ENCODE peak calls at places on chromosome 9, in seven cellular contexts. One of them, this sample, is unnamed.

GRCh38 chr9:116074658-116075057 is 78.9 kb upstream of the PAPPA start:
- DNase-seq in activated CD4-positive, alpha-beta T cell treated with anti-CD3 and anti-CD28 coated beads for 48 hours: no peak
- DNase-seq in GM04504: no peak
- DNase-seq in amniotic stem cell: no peak
- DNase-seq in HT-29: no peak
- DNase-seq in GM12865: no peak
- DNase-seq in aorta: no peak
- DNase-seq in this sample: no peak

GRCh38 chr9:20356392-20357206 is 265.7 kb downstream of the MLLT3 start:
- DNase-seq in amniotic stem cell: peak; percentile 52
- DNase-seq in GM04504: peak; percentile 59
- DNase-seq in HT-29: peak; percentile 80
- DNase-seq in GM12865: peak; percentile 85
- DNase-seq in activated CD4-positive, alpha-beta T cell treated with anti-CD3 and anti-CD28 coated beads for 48 hours: peak; percentile 64
- DNase-seq in aorta: peak; percentile 78
- DNase-seq in this sample: peak; percentile 36

GRCh38 chr9:100427366-100428263 is 672 bp downstream of the MSANTD3 start:
- DNase-seq in GM04504: no peak
- DNase-seq in HT-29: peak; percentile 51
- DNase-seq in GM12865: peak; percentile 42
- DNase-seq in amniotic stem cell: peak; percentile 27
- DNase-seq in aorta: peak; percentile 79
- DNase-seq in activated CD4-positive, alpha-beta T cell treated with anti-CD3 and anti-CD28 coated beads for 48 hours: peak; percentile 37
- DNase-seq in this sample: no peak

GRCh38 chr9:74497750-74498615 is 848 bp downstream of the RORB start:
- DNase-seq in aorta: peak; percentile 75
- DNase-seq in HT-29: no peak
- DNase-seq in activated CD4-positive, alpha-beta T cell treated with anti-CD3 and anti-CD28 coated beads for 48 hours: peak; percentile 23
- DNase-seq in amniotic stem cell: no peak
- DNase-seq in GM04504: peak; percentile 4
- DNase-seq in GM12865: peak; percentile 16
- DNase-seq in this sample: no peak

GRCh38 chr9:73179594-73179993 is 27.9 kb downstream of the ANXA1 start:
- DNase-seq in amniotic stem cell: no peak
- DNase-seq in aorta: no peak
- DNase-seq in HT-29: peak; percentile 32
- DNase-seq in activated CD4-positive, alpha-beta T cell treated with anti-CD3 and anti-CD28 coated beads for 48 hours: no peak
- DNase-seq in GM12865: no peak
- DNase-seq in GM04504: no peak
- DNase-seq in this sample: no peak

GRCh38 chr9:105554042-105554441 is 3.9 kb upstream of the FKTN start:
- DNase-seq in HT-29: no peak
- DNase-seq in GM04504: no peak
- DNase-seq in aorta: no peak
- DNase-seq in GM12865: no peak
- DNase-seq in amniotic stem cell: no peak
- DNase-seq in activated CD4-positive, alpha-beta T cell treated with anti-CD3 and anti-CD28 coated beads for 48 hours: no peak
- DNase-seq in this sample: no peak

GRCh38 chr9:36102742-36103495 is 33.6 kb upstream of the GLIPR2 start:
- DNase-seq in GM04504: peak; percentile 26
- DNase-seq in activated CD4-positive, alpha-beta T cell treated with anti-CD3 and anti-CD28 coated beads for 48 hours: peak; percentile 91
- DNase-seq in amniotic stem cell: no peak
- DNase-seq in GM12865: peak; percentile 88
- DNase-seq in aorta: peak; percentile 94
- DNase-seq in HT-29: peak; percentile 68
- DNase-seq in this sample: peak; percentile 36

GRCh38 chr9:19641046-19641445 is 147.8 kb downstream of the SLC24A2 start:
- DNase-seq in aorta: no peak
- DNase-seq in activated CD4-positive, alpha-beta T cell treated with anti-CD3 and anti-CD28 coated beads for 48 hours: no peak
- DNase-seq in HT-29: peak; percentile 29
- DNase-seq in GM04504: no peak
- DNase-seq in amniotic stem cell: no peak
- DNase-seq in GM12865: peak; percentile 5
- DNase-seq in this sample: no peak

GRCh38 chr9:95726756-95727155 is 148.7 kb upstream of the ERCC6L2 start:
- DNase-seq in amniotic stem cell: peak; percentile 40
- DNase-seq in aorta: no peak
- DNase-seq in GM04504: peak; percentile 41
- DNase-seq in HT-29: peak; percentile 62
- DNase-seq in GM12865: peak; percentile 31
- DNase-seq in activated CD4-positive, alpha-beta T cell treated with anti-CD3 and anti-CD28 coated beads for 48 hours: no peak
- DNase-seq in this sample: no peak

GRCh38 chr9:132214027-132214622 is 52.3 kb downstream of the NTNG2 start:
- DNase-seq in HT-29: no peak
- DNase-seq in amniotic stem cell: peak; percentile 78
- DNase-seq in GM04504: peak; percentile 72
- DNase-seq in GM12865: no peak
- DNase-seq in aorta: peak; percentile 91
- DNase-seq in activated CD4-positive, alpha-beta T cell treated with anti-CD3 and anti-CD28 coated beads for 48 hours: no peak
- DNase-seq in this sample: no peak

GRCh38 chr9:112378441-112379176 is 1.3 kb upstream of the HSDL2 start:
- DNase-seq in GM04504: no peak
- DNase-seq in aorta: no peak
- DNase-seq in activated CD4-positive, alpha-beta T cell treated with anti-CD3 and anti-CD28 coated beads for 48 hours: peak; percentile 59
- DNase-seq in GM12865: peak; percentile 16
- DNase-seq in HT-29: peak; percentile 29
- DNase-seq in amniotic stem cell: no peak
- DNase-seq in this sample: no peak

GRCh38 chr9:100473271-100474081 is 527 bp downstream of the TMEFF1 start:
- DNase-seq in aorta: peak; percentile 78
- DNase-seq in amniotic stem cell: peak; percentile 27
- DNase-seq in activated CD4-positive, alpha-beta T cell treated with anti-CD3 and anti-CD28 coated beads for 48 hours: peak; percentile 50
- DNase-seq in GM04504: no peak
- DNase-seq in GM12865: peak; percentile 34
- DNase-seq in HT-29: no peak
- DNase-seq in this sample: no peak

GRCh38 chr9:121463026-121463827 is 36.4 kb downstream of the GGTA1 start:
- DNase-seq in amniotic stem cell: no peak
- DNase-seq in GM12865: peak; percentile 15
- DNase-seq in GM04504: no peak
- DNase-seq in activated CD4-positive, alpha-beta T cell treated with anti-CD3 and anti-CD28 coated beads for 48 hours: peak; percentile 52
- DNase-seq in HT-29: peak; percentile 22
- DNase-seq in aorta: peak; percentile 89
- DNase-seq in this sample: no peak

GRCh38 chr9:74610523-74611061 is 113.5 kb downstream of the RORB start:
- DNase-seq in GM04504: no peak
- DNase-seq in amniotic stem cell: no peak
- DNase-seq in activated CD4-positive, alpha-beta T cell treated with anti-CD3 and anti-CD28 coated beads for 48 hours: no peak
- DNase-seq in aorta: no peak
- DNase-seq in GM12865: no peak
- DNase-seq in HT-29: no peak
- DNase-seq in this sample: no peak

GRCh38 chr9:108687360-108687981 is 168.3 kb downstream of the ACTL7B start:
- DNase-seq in amniotic stem cell: no peak
- DNase-seq in GM12865: peak; percentile 33
- DNase-seq in HT-29: no peak
- DNase-seq in aorta: no peak
- DNase-seq in activated CD4-positive, alpha-beta T cell treated with anti-CD3 and anti-CD28 coated beads for 48 hours: no peak
- DNase-seq in GM04504: peak; percentile 84
- DNase-seq in this sample: no peak

GRCh38 chr9:347667-348292 is 133.1 kb downstream of the DOCK8 start:
- DNase-seq in aorta: no peak
- DNase-seq in amniotic stem cell: peak; percentile 17
- DNase-seq in HT-29: peak; percentile 64
- DNase-seq in GM04504: peak; percentile 13
- DNase-seq in activated CD4-positive, alpha-beta T cell treated with anti-CD3 and anti-CD28 coated beads for 48 hours: no peak
- DNase-seq in GM12865: no peak
- DNase-seq in this sample: no peak

GRCh38 chr9:136846376-136847064 is 2.7 kb upstream of the PHPT1 start:
- DNase-seq in amniotic stem cell: no peak
- DNase-seq in activated CD4-positive, alpha-beta T cell treated with anti-CD3 and anti-CD28 coated beads for 48 hours: no peak
- DNase-seq in GM12865: no peak
- DNase-seq in GM04504: no peak
- DNase-seq in aorta: no peak
- DNase-seq in HT-29: no peak
- DNase-seq in this sample: no peak

GRCh38 chr9:14263707-14264483 is 50.0 kb downstream of the NFIB start:
- DNase-seq in amniotic stem cell: no peak
- DNase-seq in GM04504: no peak
- DNase-seq in activated CD4-positive, alpha-beta T cell treated with anti-CD3 and anti-CD28 coated beads for 48 hours: no peak
- DNase-seq in GM12865: no peak
- DNase-seq in HT-29: no peak
- DNase-seq in aorta: no peak
- DNase-seq in this sample: no peak

GRCh38 chr9:101739311-101739710 is 864 bp upstream of the GRIN3A start:
- DNase-seq in activated CD4-positive, alpha-beta T cell treated with anti-CD3 and anti-CD28 coated beads for 48 hours: no peak
- DNase-seq in GM12865: no peak
- DNase-seq in GM04504: no peak
- DNase-seq in amniotic stem cell: no peak
- DNase-seq in aorta: no peak
- DNase-seq in HT-29: no peak
- DNase-seq in this sample: no peak

GRCh38 chr9:100379862-100380261 is 27.1 kb upstream of the TEX10 start:
- DNase-seq in GM04504: peak; percentile 54
- DNase-seq in GM12865: no peak
- DNase-seq in HT-29: no peak
- DNase-seq in activated CD4-positive, alpha-beta T cell treated with anti-CD3 and anti-CD28 coated beads for 48 hours: no peak
- DNase-seq in aorta: no peak
- DNase-seq in amniotic stem cell: peak; percentile 7
- DNase-seq in this sample: no peak

GRCh38 chr9:90680534-90680933 is 37.9 kb upstream of the DIRAS2 start:
- DNase-seq in amniotic stem cell: no peak
- DNase-seq in GM04504: no peak
- DNase-seq in GM12865: no peak
- DNase-seq in HT-29: no peak
- DNase-seq in aorta: no peak
- DNase-seq in activated CD4-positive, alpha-beta T cell treated with anti-CD3 and anti-CD28 coated beads for 48 hours: no peak
- DNase-seq in this sample: no peak

GRCh38 chr9:129728744-129729143 is 24.1 kb downstream of the PTGES start:
- DNase-seq in amniotic stem cell: no peak
- DNase-seq in aorta: no peak
- DNase-seq in activated CD4-positive, alpha-beta T cell treated with anti-CD3 and anti-CD28 coated beads for 48 hours: no peak
- DNase-seq in HT-29: no peak
- DNase-seq in GM12865: no peak
- DNase-seq in GM04504: no peak
- DNase-seq in this sample: no peak

GRCh38 chr9:89919171-89919681 is 314.4 kb downstream of the GADD45G start:
- DNase-seq in aorta: no peak
- DNase-seq in GM12865: peak; percentile 57
- DNase-seq in GM04504: no peak
- DNase-seq in amniotic stem cell: no peak
- DNase-seq in activated CD4-positive, alpha-beta T cell treated with anti-CD3 and anti-CD28 coated beads for 48 hours: peak; percentile 63
- DNase-seq in HT-29: peak; percentile 60
- DNase-seq in this sample: peak; percentile 12

GRCh38 chr9:135414293-135414692 is 65.3 kb upstream of the PPP1R26 start:
- DNase-seq in GM12865: no peak
- DNase-seq in amniotic stem cell: no peak
- DNase-seq in GM04504: no peak
- DNase-seq in HT-29: no peak
- DNase-seq in aorta: peak; percentile 23
- DNase-seq in activated CD4-positive, alpha-beta T cell treated with anti-CD3 and anti-CD28 coated beads for 48 hours: no peak
- DNase-seq in this sample: no peak

GRCh38 chr9:110561826-110562225 is 17.7 kb downstream of the SVEP1 start:
- DNase-seq in GM12865: no peak
- DNase-seq in aorta: no peak
- DNase-seq in amniotic stem cell: no peak
- DNase-seq in HT-29: no peak
- DNase-seq in GM04504: no peak
- DNase-seq in activated CD4-positive, alpha-beta T cell treated with anti-CD3 and anti-CD28 coated beads for 48 hours: no peak
- DNase-seq in this sample: no peak

GRCh38 chr9:78213696-78214095 is 22.2 kb upstream of the CEP78 start:
- DNase-seq in HT-29: peak; percentile 36
- DNase-seq in GM04504: no peak
- DNase-seq in amniotic stem cell: peak; percentile 16
- DNase-seq in GM12865: peak; percentile 24
- DNase-seq in aorta: no peak
- DNase-seq in activated CD4-positive, alpha-beta T cell treated with anti-CD3 and anti-CD28 coated beads for 48 hours: no peak
- DNase-seq in this sample: no peak

GRCh38 chr9:134213508-134214394 is 49.4 kb upstream of the RNU6ATAC start:
- DNase-seq in GM04504: no peak
- DNase-seq in amniotic stem cell: no peak
- DNase-seq in activated CD4-positive, alpha-beta T cell treated with anti-CD3 and anti-CD28 coated beads for 48 hours: no peak
- DNase-seq in GM12865: no peak
- DNase-seq in HT-29: no peak
- DNase-seq in aorta: peak; percentile 70
- DNase-seq in this sample: no peak

GRCh38 chr9:90950600-90950999 is 149.0 kb downstream of the SYK start:
- DNase-seq in GM12865: no peak
- DNase-seq in amniotic stem cell: no peak
- DNase-seq in HT-29: no peak
- DNase-seq in activated CD4-positive, alpha-beta T cell treated with anti-CD3 and anti-CD28 coated beads for 48 hours: no peak
- DNase-seq in GM04504: no peak
- DNase-seq in aorta: no peak
- DNase-seq in this sample: no peak

GRCh38 chr9:34517185-34517584 is 5.6 kb downstream of the ENHO start:
- DNase-seq in GM12865: no peak
- DNase-seq in aorta: no peak
- DNase-seq in HT-29: no peak
- DNase-seq in amniotic stem cell: no peak
- DNase-seq in activated CD4-positive, alpha-beta T cell treated with anti-CD3 and anti-CD28 coated beads for 48 hours: no peak
- DNase-seq in GM04504: no peak
- DNase-seq in this sample: no peak

GRCh38 chr9:14165376-14166035 is 148.4 kb downstream of the NFIB start:
- DNase-seq in HT-29: no peak
- DNase-seq in amniotic stem cell: no peak
- DNase-seq in GM12865: no peak
- DNase-seq in aorta: no peak
- DNase-seq in activated CD4-positive, alpha-beta T cell treated with anti-CD3 and anti-CD28 coated beads for 48 hours: no peak
- DNase-seq in GM04504: no peak
- DNase-seq in this sample: no peak

This sample was measured in GM12878.